ENCODE peak calls at places on chromosomes 12 and 14, in four cellular contexts. One of them, this sample, is unnamed.

GRCh38 chr12:126617312-126617711 is 1552.1 kb downstream of the AACS start:
- DNase-seq in PC-3: peak; percentile 53
- DNase-seq in gastrocnemius medialis: no peak
- DNase-seq in cardiac muscle cell: no peak
- DNase-seq in this sample: no peak

GRCh38 chr14:33432407-33433023 is 493.8 kb downstream of the NPAS3 start:
- DNase-seq in gastrocnemius medialis: no peak
- DNase-seq in cardiac muscle cell: peak; percentile 39
- DNase-seq in PC-3: peak; percentile 71
- DNase-seq in this sample: no peak

GRCh38 chr12:103851127-103851526 is 10.1 kb upstream of the NT5DC3 start:
- DNase-seq in gastrocnemius medialis: no peak
- DNase-seq in PC-3: peak; percentile 64
- DNase-seq in cardiac muscle cell: no peak
- DNase-seq in this sample: no peak

GRCh38 chr12:131919366-131920156 is 9.5 kb upstream of the PUS1 start:
- DNase-seq in gastrocnemius medialis: no peak
- DNase-seq in PC-3: no peak
- DNase-seq in cardiac muscle cell: no peak
- DNase-seq in this sample: no peak

GRCh38 chr14:52272375-52272774 is 4.9 kb downstream of the PTGDR start:
- DNase-seq in PC-3: peak; percentile 80
- DNase-seq in cardiac muscle cell: peak; percentile 23
- DNase-seq in gastrocnemius medialis: no peak
- DNase-seq in this sample: no peak

GRCh38 chr12:130804216-130804615 is 34.8 kb downstream of the STX2 start:
- DNase-seq in gastrocnemius medialis: no peak
- DNase-seq in PC-3: peak; percentile 39
- DNase-seq in cardiac muscle cell: no peak
- DNase-seq in this sample: no peak

GRCh38 chr14:99346470-99347080 is 74.6 kb upstream of the BCL11B start:
- DNase-seq in cardiac muscle cell: no peak
- DNase-seq in gastrocnemius medialis: no peak
- DNase-seq in PC-3: no peak
- DNase-seq in this sample: no peak

GRCh38 chr12:55797068-55797467 is 20.5 kb downstream of the SARNP start:
- DNase-seq in cardiac muscle cell: peak; percentile 76
- DNase-seq in gastrocnemius medialis: no peak
- DNase-seq in PC-3: peak; percentile 47
- DNase-seq in this sample: no peak

GRCh38 chr12:102067574-102068258 is 5.9 kb upstream of the WASHC3 start:
- DNase-seq in cardiac muscle cell: no peak
- DNase-seq in gastrocnemius medialis: no peak
- DNase-seq in PC-3: no peak
- DNase-seq in this sample: no peak

GRCh38 chr14:47705683-47706082 is 30.3 kb upstream of the MDGA2 start:
- DNase-seq in gastrocnemius medialis: no peak
- DNase-seq in PC-3: no peak
- DNase-seq in cardiac muscle cell: no peak
- DNase-seq in this sample: no peak

GRCh38 chr12:18576104-18576622 is 161.6 kb downstream of the PLCZ1 start:
- DNase-seq in cardiac muscle cell: no peak
- DNase-seq in gastrocnemius medialis: no peak
- DNase-seq in PC-3: peak; percentile 21
- DNase-seq in this sample: no peak

GRCh38 chr12:107364875-107365518 is 271.6 kb upstream of the CRY1 start:
- DNase-seq in gastrocnemius medialis: no peak
- DNase-seq in cardiac muscle cell: no peak
- DNase-seq in PC-3: no peak
- DNase-seq in this sample: no peak

GRCh38 chr12:5584776-5585560 is 153.1 kb downstream of the NTF3 start:
- DNase-seq in PC-3: no peak
- DNase-seq in gastrocnemius medialis: no peak
- DNase-seq in cardiac muscle cell: no peak
- DNase-seq in this sample: no peak

GRCh38 chr14:31360919-31361662 is 59.3 kb downstream of the HEATR5A start:
- DNase-seq in cardiac muscle cell: no peak
- DNase-seq in PC-3: peak; percentile 75
- DNase-seq in gastrocnemius medialis: no peak
- DNase-seq in this sample: no peak

GRCh38 chr12:7934153-7934552 is 1.8 kb downstream of the SLC2A3 start:
- DNase-seq in cardiac muscle cell: no peak
- DNase-seq in PC-3: no peak
- DNase-seq in gastrocnemius medialis: no peak
- DNase-seq in this sample: peak; percentile 26

GRCh38 chr14:63276492-63277342 is 42.0 kb downstream of the GPHB5 start:
- DNase-seq in PC-3: peak; percentile 76
- DNase-seq in gastrocnemius medialis: no peak
- DNase-seq in cardiac muscle cell: peak; percentile 56
- DNase-seq in this sample: peak; percentile 15

GRCh38 chr12:105943525-105943924 is 195.2 kb downstream of the NUAK1 start:
- DNase-seq in cardiac muscle cell: no peak
- DNase-seq in gastrocnemius medialis: no peak
- DNase-seq in PC-3: no peak
- DNase-seq in this sample: no peak

GRCh38 chr12:69389836-69390235 is 30.3 kb downstream of the YEATS4 start:
- DNase-seq in gastrocnemius medialis: no peak
- DNase-seq in PC-3: no peak
- DNase-seq in cardiac muscle cell: no peak
- DNase-seq in this sample: no peak

GRCh38 chr12:59173696-59174095 is 253.4 kb upstream of the LRIG3 start:
- DNase-seq in PC-3: peak; percentile 13
- DNase-seq in gastrocnemius medialis: no peak
- DNase-seq in cardiac muscle cell: peak; percentile 10
- DNase-seq in this sample: no peak

GRCh38 chr12:124398578-124399227 is 103.8 kb downstream of the RFLNA start:
- DNase-seq in PC-3: no peak
- DNase-seq in cardiac muscle cell: no peak
- DNase-seq in gastrocnemius medialis: no peak
- DNase-seq in this sample: no peak

GRCh38 chr12:130711751-130712150 is 4.3 kb downstream of the RIMBP2 start:
- DNase-seq in PC-3: no peak
- DNase-seq in gastrocnemius medialis: no peak
- DNase-seq in cardiac muscle cell: no peak
- DNase-seq in this sample: no peak

GRCh38 chr14:55938249-55938791 is 179.9 kb upstream of the PELI2 start:
- DNase-seq in PC-3: peak; percentile 56
- DNase-seq in cardiac muscle cell: no peak
- DNase-seq in gastrocnemius medialis: no peak
- DNase-seq in this sample: no peak

GRCh38 chr14:55772521-55772920 is 192.5 kb downstream of the KTN1 start:
- DNase-seq in cardiac muscle cell: no peak
- DNase-seq in gastrocnemius medialis: no peak
- DNase-seq in PC-3: no peak
- DNase-seq in this sample: no peak

GRCh38 chr12:104524026-104524425 is 67.3 kb downstream of the CHST11 start:
- DNase-seq in gastrocnemius medialis: no peak
- DNase-seq in PC-3: no peak
- DNase-seq in cardiac muscle cell: no peak
- DNase-seq in this sample: no peak

GRCh38 chr14:58633831-58634230 is 3.9 kb upstream of the DACT1 start:
- DNase-seq in PC-3: no peak
- DNase-seq in gastrocnemius medialis: no peak
- DNase-seq in cardiac muscle cell: no peak
- DNase-seq in this sample: no peak

GRCh38 chr14:62308927-62309326 is 546.7 kb downstream of the SNAPC1 start:
- DNase-seq in gastrocnemius medialis: no peak
- DNase-seq in cardiac muscle cell: no peak
- DNase-seq in PC-3: no peak
- DNase-seq in this sample: no peak

DNA sequence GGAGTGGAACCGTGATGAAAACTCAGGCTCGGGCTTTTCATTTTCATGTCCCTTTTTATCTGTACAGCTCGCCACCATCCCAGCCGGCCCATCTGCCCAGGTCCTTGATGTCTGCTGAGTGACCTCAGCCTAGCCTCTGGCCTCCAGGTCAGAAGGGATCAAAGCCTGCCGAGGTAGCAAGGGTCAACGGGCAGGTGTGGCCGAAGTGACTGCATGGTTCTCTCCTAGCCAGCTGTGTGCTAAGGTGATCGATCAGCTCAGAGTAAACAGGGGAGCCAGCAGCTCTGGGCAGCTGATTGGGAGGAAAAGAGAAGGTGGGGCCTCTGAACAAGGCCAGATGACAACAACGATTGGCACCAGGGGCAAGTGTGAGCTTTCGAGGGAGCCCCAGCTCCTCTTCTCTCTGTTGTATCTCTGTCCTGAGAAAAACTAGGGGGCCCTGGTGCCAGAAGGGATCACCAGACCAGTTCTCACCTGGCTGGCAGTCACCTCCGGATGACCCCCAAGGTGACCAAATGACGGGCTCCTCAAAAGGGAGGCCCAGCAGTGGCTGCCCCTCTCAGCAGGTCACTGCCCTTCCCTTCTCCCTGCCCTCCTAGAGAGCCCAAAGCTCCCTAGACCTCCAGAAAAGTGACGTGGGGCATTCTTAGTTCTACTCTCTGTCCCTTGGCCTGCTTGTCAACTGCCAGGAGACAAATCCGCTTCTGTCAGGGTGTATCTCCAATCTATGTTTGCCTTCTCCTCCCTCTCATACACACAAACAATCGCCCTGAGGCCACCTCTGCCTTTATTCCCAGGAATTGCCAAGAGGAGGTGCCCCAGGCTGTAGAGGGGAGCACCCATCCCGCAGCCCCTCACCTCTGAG is 3.4 kb downstream of the SLC6A12 start:
- DNase-seq in gastrocnemius medialis: no peak
- DNase-seq in PC-3: no peak
- DNase-seq in cardiac muscle cell: no peak
- DNase-seq in this sample: no peak
- H3K27me3 ChIP-seq in gastrocnemius medialis: peaks cover 11% of the 10 kb centered on the region
- H3K27me3 ChIP-seq in PC-3: peaks cover 44% of the 10 kb centered on the region
- H3K27me3 ChIP-seq in cardiac muscle cell: peaks cover 3% of the 10 kb centered on the region
- H3K27me3 ChIP-seq in this sample: no peaks in the 10 kb centered on the region

DNA sequence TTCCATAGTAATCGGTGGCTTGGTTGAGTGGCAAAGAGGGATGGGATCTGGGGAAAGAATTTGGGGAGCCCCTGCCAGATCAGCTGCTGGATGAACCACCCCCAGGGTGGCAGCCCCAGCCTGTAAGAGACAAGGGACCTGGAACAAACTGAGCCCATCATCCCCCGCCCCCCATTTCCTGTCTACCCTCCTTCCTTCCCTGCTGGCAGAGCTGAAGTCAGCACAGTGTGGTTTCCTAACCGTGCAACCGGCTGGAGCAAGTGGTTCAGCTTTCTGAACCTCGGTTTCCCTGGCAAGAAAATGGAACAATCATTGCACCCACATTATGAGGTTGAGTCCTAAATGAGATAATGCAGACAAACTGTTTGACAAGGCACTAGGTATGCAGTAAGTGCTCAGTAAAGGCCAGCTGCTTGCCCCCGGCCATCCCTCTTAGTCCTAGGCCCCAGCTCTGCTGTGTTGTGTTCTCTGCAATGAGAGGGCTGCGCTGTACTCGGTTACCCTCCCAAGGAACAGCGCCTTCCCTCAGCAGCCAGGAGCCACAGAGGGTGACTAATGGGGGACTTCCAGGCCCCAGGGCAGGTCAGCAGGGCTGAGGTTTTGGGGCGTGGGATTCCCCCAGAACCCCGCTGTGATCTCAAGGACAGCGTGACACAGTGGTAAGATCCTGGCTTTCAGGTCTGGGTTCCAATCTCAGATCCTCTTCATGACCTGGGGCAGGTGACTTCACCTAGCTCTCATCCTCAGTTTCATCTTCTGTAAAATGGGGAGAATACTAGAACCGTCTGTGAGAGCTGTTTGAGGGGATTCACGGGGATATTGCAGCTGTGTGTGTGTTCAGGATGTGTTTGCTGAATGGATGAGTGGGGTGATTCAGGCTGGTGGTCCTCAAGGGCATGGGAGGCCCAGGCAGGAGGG is 16.5 kb downstream of the SELPLG start:
- DNase-seq in cardiac muscle cell: no peak
- DNase-seq in gastrocnemius medialis: no peak
- DNase-seq in PC-3: no peak
- DNase-seq in this sample: peak; percentile 59
- H3K4me1 ChIP-seq in cardiac muscle cell: no peaks in the 10 kb centered on the region
- H3K4me1 ChIP-seq in gastrocnemius medialis: no peaks in the 10 kb centered on the region
- H3K4me1 ChIP-seq in PC-3: peaks cover 19% of the 10 kb centered on the region
- H3K4me1 ChIP-seq in this sample: peaks cover 52% of the 10 kb centered on the region

GRCh38 chr14:102966681-102967505 is 44.4 kb downstream of the AMN start:
- DNase-seq in cardiac muscle cell: no peak
- DNase-seq in gastrocnemius medialis: no peak
- DNase-seq in PC-3: no peak
- DNase-seq in this sample: no peak

GRCh38 chr14:102967506-102967795 is 45.0 kb downstream of the AMN start:
- DNase-seq in cardiac muscle cell: no peak
- DNase-seq in gastrocnemius medialis: no peak
- DNase-seq in PC-3: no peak
- DNase-seq in this sample: no peak

GRCh38 chr14:102966256-102966655 is 43.8 kb downstream of the AMN start:
- DNase-seq in gastrocnemius medialis: no peak
- DNase-seq in cardiac muscle cell: no peak
- DNase-seq in PC-3: no peak
- DNase-seq in this sample: no peak

GRCh38 chr14:102964152-102964730 is 41.8 kb downstream of the AMN start:
- DNase-seq in cardiac muscle cell: no peak
- DNase-seq in gastrocnemius medialis: no peak
- DNase-seq in PC-3: no peak
- DNase-seq in this sample: no peak

GRCh38 chr14:102965282-102965681 is 42.8 kb downstream of the AMN start:
- DNase-seq in PC-3: no peak
- DNase-seq in gastrocnemius medialis: no peak
- DNase-seq in cardiac muscle cell: no peak
- DNase-seq in this sample: no peak
- H3K36me3 ChIP-seq in PC-3: peaks cover 59% of the 10 kb centered on the region
- H3K36me3 ChIP-seq in gastrocnemius medialis: no peaks in the 10 kb centered on the region
- H3K36me3 ChIP-seq in cardiac muscle cell: peaks cover 77% of the 10 kb centered on the region
- H3K36me3 ChIP-seq in this sample: no peaks in the 10 kb centered on the region

GRCh38 chr12:114655934-114656697 is 27.9 kb downstream of the TBX3 start:
- DNase-seq in cardiac muscle cell: no peak
- DNase-seq in gastrocnemius medialis: no peak
- DNase-seq in PC-3: peak; percentile 44
- DNase-seq in this sample: no peak

GRCh38 chr12:114658002-114658441 is 26.0 kb downstream of the TBX3 start:
- DNase-seq in cardiac muscle cell: no peak
- DNase-seq in gastrocnemius medialis: no peak
- DNase-seq in PC-3: no peak
- DNase-seq in this sample: no peak

GRCh38 chr12:114659084-114659483 is 24.9 kb downstream of the TBX3 start:
- DNase-seq in gastrocnemius medialis: no peak
- DNase-seq in cardiac muscle cell: no peak
- DNase-seq in PC-3: no peak
- DNase-seq in this sample: no peak

GRCh38 chr12:114656906-114657596 is 26.9 kb downstream of the TBX3 start:
- DNase-seq in PC-3: no peak
- DNase-seq in gastrocnemius medialis: no peak
- DNase-seq in cardiac muscle cell: no peak
- DNase-seq in this sample: no peak

GRCh38 chr12:114657597-114657920 is 26.4 kb downstream of the TBX3 start:
- DNase-seq in cardiac muscle cell: no peak
- DNase-seq in gastrocnemius medialis: no peak
- DNase-seq in PC-3: no peak
- DNase-seq in this sample: no peak
- H3K27me3 ChIP-seq in cardiac muscle cell: no peaks in the 10 kb centered on the region
- H3K27me3 ChIP-seq in gastrocnemius medialis: no peaks in the 10 kb centered on the region
- H3K27me3 ChIP-seq in PC-3: no peaks in the 10 kb centered on the region
- H3K27me3 ChIP-seq in this sample: no peaks in the 10 kb centered on the region

This sample was measured in CD4-positive, alpha-beta memory T cell.